ENCODE peak calls at places on chromosomes 7 and 10, in five cellular contexts. One of them, this sample, is unnamed.

GRCh38 chr10:107689318-107689717 is 524.8 kb upstream of the SORCS1 start:
- DNase-seq in mucosa of gallbladder: no peak
- DNase-seq in activated T-cell treated with anti-CD3 and anti-CD28 coated beads for 1 hour: no peak
- DNase-seq in SK-MEL-5: no peak
- DNase-seq in GM12891: peak; percentile 2
- DNase-seq in this sample: no peak

GRCh38 chr7:16697507-16698199 is 51.7 kb downstream of the BZW2 start:
- DNase-seq in mucosa of gallbladder: no peak
- DNase-seq in activated T-cell treated with anti-CD3 and anti-CD28 coated beads for 1 hour: no peak
- DNase-seq in SK-MEL-5: no peak
- DNase-seq in GM12891: no peak
- DNase-seq in this sample: no peak

GRCh38 chr10:86966008-86966654 is 2.2 kb upstream of the ADIRF start:
- DNase-seq in mucosa of gallbladder: peak; percentile 6
- DNase-seq in activated T-cell treated with anti-CD3 and anti-CD28 coated beads for 1 hour: no peak
- DNase-seq in SK-MEL-5: no peak
- DNase-seq in GM12891: no peak
- DNase-seq in this sample: no peak

GRCh38 chr7:39946693-39947092 is 3.4 kb upstream of the CDK13 start:
- DNase-seq in mucosa of gallbladder: no peak
- DNase-seq in activated T-cell treated with anti-CD3 and anti-CD28 coated beads for 1 hour: no peak
- DNase-seq in SK-MEL-5: peak; percentile 47
- DNase-seq in GM12891: no peak
- DNase-seq in this sample: no peak

GRCh38 chr7:45501788-45502187 is 72.4 kb upstream of the ADCY1 start:
- DNase-seq in mucosa of gallbladder: no peak
- DNase-seq in activated T-cell treated with anti-CD3 and anti-CD28 coated beads for 1 hour: no peak
- DNase-seq in SK-MEL-5: no peak
- DNase-seq in GM12891: no peak
- DNase-seq in this sample: no peak

GRCh38 chr7:120988591-120989299 is at the start of gene CPED1:
- DNase-seq in mucosa of gallbladder: peak; percentile 74
- DNase-seq in activated T-cell treated with anti-CD3 and anti-CD28 coated beads for 1 hour: peak; percentile 5
- DNase-seq in SK-MEL-5: peak; percentile 61
- DNase-seq in GM12891: no peak
- DNase-seq in this sample: peak; percentile 72

GRCh38 chr7:24825315-24825917 is 68.2 kb upstream of the GSDME start:
- DNase-seq in mucosa of gallbladder: peak; percentile 48
- DNase-seq in activated T-cell treated with anti-CD3 and anti-CD28 coated beads for 1 hour: no peak
- DNase-seq in SK-MEL-5: no peak
- DNase-seq in GM12891: no peak
- DNase-seq in this sample: peak; percentile 65

GRCh38 chr7:77524732-77525131 is 12.4 kb upstream of the PTPN12 start:
- DNase-seq in mucosa of gallbladder: no peak
- DNase-seq in activated T-cell treated with anti-CD3 and anti-CD28 coated beads for 1 hour: no peak
- DNase-seq in SK-MEL-5: no peak
- DNase-seq in GM12891: no peak
- DNase-seq in this sample: no peak

GRCh38 chr7:926061-927030 is 28.1 kb downstream of the ADAP1 start:
- DNase-seq in mucosa of gallbladder: no peak
- DNase-seq in activated T-cell treated with anti-CD3 and anti-CD28 coated beads for 1 hour: no peak
- DNase-seq in SK-MEL-5: peak; percentile 25
- DNase-seq in GM12891: no peak
- DNase-seq in this sample: no peak

GRCh38 chr7:10939237-10939910 is 34.3 kb upstream of the PHF14 start:
- DNase-seq in mucosa of gallbladder: no peak
- DNase-seq in activated T-cell treated with anti-CD3 and anti-CD28 coated beads for 1 hour: no peak
- DNase-seq in SK-MEL-5: no peak
- DNase-seq in GM12891: no peak
- DNase-seq in this sample: no peak

GRCh38 chr7:47454961-47455871 is 126.7 kb downstream of the TNS3 start:
- DNase-seq in mucosa of gallbladder: no peak
- DNase-seq in activated T-cell treated with anti-CD3 and anti-CD28 coated beads for 1 hour: no peak
- DNase-seq in SK-MEL-5: no peak
- DNase-seq in GM12891: no peak
- DNase-seq in this sample: no peak

GRCh38 chr10:22615819-22616499 is 98.4 kb downstream of the PIP4K2A start:
- DNase-seq in mucosa of gallbladder: no peak
- DNase-seq in activated T-cell treated with anti-CD3 and anti-CD28 coated beads for 1 hour: no peak
- DNase-seq in SK-MEL-5: peak; percentile 47
- DNase-seq in GM12891: no peak
- DNase-seq in this sample: peak; percentile 68

GRCh38 chr10:77496941-77497420 is 140.6 kb downstream of the KCNMA1 start:
- DNase-seq in mucosa of gallbladder: no peak
- DNase-seq in activated T-cell treated with anti-CD3 and anti-CD28 coated beads for 1 hour: no peak
- DNase-seq in SK-MEL-5: no peak
- DNase-seq in GM12891: no peak
- DNase-seq in this sample: no peak

GRCh38 chr10:2122431-2123124 is 385.3 kb upstream of the ADARB2 start:
- DNase-seq in mucosa of gallbladder: no peak
- DNase-seq in activated T-cell treated with anti-CD3 and anti-CD28 coated beads for 1 hour: no peak
- DNase-seq in SK-MEL-5: no peak
- DNase-seq in GM12891: no peak
- DNase-seq in this sample: no peak

GRCh38 chr7:46145412-46145811 is 224.3 kb upstream of the IGFBP3 start:
- DNase-seq in mucosa of gallbladder: peak; percentile 58
- DNase-seq in activated T-cell treated with anti-CD3 and anti-CD28 coated beads for 1 hour: no peak
- DNase-seq in SK-MEL-5: peak; percentile 10
- DNase-seq in GM12891: no peak
- DNase-seq in this sample: no peak

GRCh38 chr10:121311812-121312443 is 286.3 kb downstream of the FGFR2 start:
- DNase-seq in mucosa of gallbladder: no peak
- DNase-seq in activated T-cell treated with anti-CD3 and anti-CD28 coated beads for 1 hour: no peak
- DNase-seq in SK-MEL-5: no peak
- DNase-seq in GM12891: no peak
- DNase-seq in this sample: no peak

GRCh38 chr10:30434273-30435067 is 486 bp downstream of the MAP3K8 start:
- DNase-seq in mucosa of gallbladder: peak; percentile 83
- DNase-seq in activated T-cell treated with anti-CD3 and anti-CD28 coated beads for 1 hour: peak; percentile 27
- DNase-seq in SK-MEL-5: peak; percentile 38
- DNase-seq in GM12891: peak; percentile 50
- DNase-seq in this sample: peak; percentile 83

GRCh38 chr7:90552521-90552920 is 43.6 kb upstream of the CDK14 start:
- DNase-seq in mucosa of gallbladder: no peak
- DNase-seq in activated T-cell treated with anti-CD3 and anti-CD28 coated beads for 1 hour: no peak
- DNase-seq in SK-MEL-5: peak; percentile 30
- DNase-seq in GM12891: no peak
- DNase-seq in this sample: no peak

GRCh38 chr7:87450706-87451105 is 24.8 kb downstream of the ABCB4 start:
- DNase-seq in mucosa of gallbladder: no peak
- DNase-seq in activated T-cell treated with anti-CD3 and anti-CD28 coated beads for 1 hour: no peak
- DNase-seq in SK-MEL-5: no peak
- DNase-seq in GM12891: no peak
- DNase-seq in this sample: no peak

GRCh38 chr7:16055263-16055976 is 365.9 kb downstream of the CRPPA start:
- DNase-seq in mucosa of gallbladder: no peak
- DNase-seq in activated T-cell treated with anti-CD3 and anti-CD28 coated beads for 1 hour: no peak
- DNase-seq in SK-MEL-5: no peak
- DNase-seq in GM12891: no peak
- DNase-seq in this sample: no peak

GRCh38 chr7:87474533-87475358 is 734 bp downstream of the ABCB4 start:
- DNase-seq in mucosa of gallbladder: no peak
- DNase-seq in activated T-cell treated with anti-CD3 and anti-CD28 coated beads for 1 hour: no peak
- DNase-seq in SK-MEL-5: peak; percentile 60
- DNase-seq in GM12891: peak; percentile 22
- DNase-seq in this sample: peak; percentile 69

GRCh38 chr10:11468126-11468742 is 143.2 kb downstream of the USP6NL start:
- DNase-seq in mucosa of gallbladder: no peak
- DNase-seq in activated T-cell treated with anti-CD3 and anti-CD28 coated beads for 1 hour: no peak
- DNase-seq in SK-MEL-5: no peak
- DNase-seq in GM12891: no peak
- DNase-seq in this sample: no peak

GRCh38 chr10:111384556-111384955 is 307.7 kb downstream of the ADRA2A start:
- DNase-seq in mucosa of gallbladder: no peak
- DNase-seq in activated T-cell treated with anti-CD3 and anti-CD28 coated beads for 1 hour: no peak
- DNase-seq in SK-MEL-5: no peak
- DNase-seq in GM12891: no peak
- DNase-seq in this sample: no peak

This sample was measured in Peyer's patch.